ENCODE peak calls at places on chromosomes 7 and 10, in six cellular contexts. W, C, U, O, S and P are unnamed samples.

GRCh38 chr7:10257438-10257837 is 716.2 kb upstream of the PHF14 start:
- DNase-seq in U (no peak), O (no peak), S (no peak), C (no peak), W (no peak), P (no peak)

GRCh38 chr10:73887038-73888015 is 13.0 kb upstream of the CAMK2G start:
- DNase-seq in W (peak), O (no peak), U (no peak), C (no peak), S (peak), P (no peak)

GRCh38 chr7:144487906-144488305 is 84.4 kb upstream of the NOBOX start:
- DNase-seq in W (no peak), O (peak), U (no peak), C (no peak), S (no peak), P (no peak)

GRCh38 chr7:131897016-131897789 is 340.8 kb upstream of the PODXL start:
- DNase-seq in W (peak), O (peak), C (no peak), S (no peak), U (no peak), P (no peak)

GRCh38 chr7:90212149-90212495 is 582 bp downstream of the STEAP2 start:
- DNase-seq in W (no peak), O (no peak), C (no peak), S (no peak), U (no peak), P (no peak)

GRCh38 chr7:10974717-10975032 is 1.0 kb downstream of the PHF14 start:
- DNase-seq in W (no peak), O (no peak), C (no peak), U (no peak), S (no peak), P (no peak)

GRCh38 chr7:122791959-122792545 is 89.3 kb upstream of the RNF148 start:
- DNase-seq in C (no peak), S (no peak), U (no peak), W (no peak), O (no peak), P (no peak)

GRCh38 chr10:106957825-106958581 is 206.5 kb downstream of the SORCS1 start:
- DNase-seq in C (no peak), O (no peak), S (no peak), U (no peak), W (no peak), P (no peak)

GRCh38 chr7:102914585-102914984 is 1.8 kb downstream of the LRRC17 start:
- DNase-seq in W (no peak), C (no peak), O (peak), U (no peak), S (peak), P (no peak)

GRCh38 chr7:55500117-55500516 is 72.2 kb downstream of the VOPP1 start:
- DNase-seq in W (no peak), O (no peak), U (no peak), C (no peak), S (no peak), P (no peak)

GRCh38 chr10:123808873-123809272 is 82.7 kb downstream of the CPXM2 start:
- DNase-seq in W (peak), O (no peak), C (no peak), S (no peak), U (no peak), P (peak)

GRCh38 chr10:112497347-112497950 is 50.4 kb downstream of the VTI1A start:
- DNase-seq in W (no peak), O (no peak), U (no peak), C (no peak), S (no peak), P (no peak)

GRCh38 chr10:13414137-13414536 is 66.0 kb upstream of the SEPHS1 start:
- DNase-seq in S (no peak), C (no peak), U (no peak), W (no peak), O (no peak), P (no peak)

GRCh38 chr7:25924061-25924460 is 227.9 kb upstream of the NFE2L3 start:
- DNase-seq in O (no peak), C (no peak), U (no peak), W (no peak), S (no peak), P (no peak)

GRCh38 chr7:26513948-26514347 is 222.3 kb downstream of the SNX10 start:
- DNase-seq in S (no peak), C (no peak), U (no peak), W (no peak), O (no peak), P (no peak)

GRCh38 chr10:90179696-90180407 is 478.5 kb downstream of the KIF20B start:
- DNase-seq in W (no peak), U (no peak), S (no peak), C (no peak), O (no peak), P (no peak)

GRCh38 chr7:21967500-21968099 is 21.9 kb upstream of the CDCA7L start:
- DNase-seq in O (no peak), W (peak), U (peak), C (peak), S (no peak), P (no peak)

GRCh38 chr7:91183408-91183807 is 80.8 kb upstream of the FZD1 start:
- DNase-seq in O (no peak), S (no peak), U (no peak), W (no peak), C (no peak), P (no peak)

GRCh38 chr7:74586258-74587200 is 71.0 kb upstream of the GTF2I start:
- DNase-seq in S (no peak), C (no peak), O (no peak), U (no peak), W (no peak), P (no peak)

GRCh38 chr10:79453392-79453791 is 8.0 kb upstream of the ZCCHC24 start:
- DNase-seq in O (no peak), S (no peak), U (no peak), W (no peak), C (no peak), P (no peak)

GRCh38 chr7:70719120-70719519 is 412.8 kb upstream of the GALNT17 start:
- DNase-seq in S (no peak), U (no peak), W (no peak), O (no peak), C (no peak), P (no peak)

GRCh38 chr10:132845041-132845551 is 59.1 kb upstream of the NKX6-2 start:
- DNase-seq in W (no peak), C (no peak), U (no peak), S (no peak), O (no peak), P (no peak)

GRCh38 chr7:158957507-158957900 is 101.1 kb downstream of the DYNC2I1 start:
- DNase-seq in U (no peak), W (no peak), S (no peak), C (no peak), O (no peak), P (no peak)

GRCh38 chr7:156618078-156618790 is 22.3 kb upstream of the RNF32 start:
- DNase-seq in C (no peak), S (no peak), O (no peak), W (no peak), U (no peak), P (no peak)

GRCh38 chr7:129315916-129316315 is 91.1 kb downstream of the AHCYL2 start:
- DNase-seq in O (no peak), C (no peak), W (no peak), U (no peak), S (no peak), P (no peak)